ENCODE peak calls at places on chromosomes 16 and 17, in seven cellular contexts. One of them, this sample, is unnamed.

GRCh38 chr16:48495303-48495702 is 110.1 kb upstream of the SIAH1 start:
- DNase-seq in endothelial cell of umbilical vein: no peak
- DNase-seq in breast epithelium: no peak
- DNase-seq in GM23338: no peak
- DNase-seq in suprapubic skin: no peak
- DNase-seq in stomach: no peak
- DNase-seq in HCT116: no peak
- DNase-seq in this sample: no peak

GRCh38 chr17:74368341-74369152 is 1.2 kb downstream of the GPR142 start:
- DNase-seq in endothelial cell of umbilical vein: peak; percentile 44
- DNase-seq in breast epithelium: no peak
- DNase-seq in GM23338: peak; percentile 76
- DNase-seq in suprapubic skin: no peak
- DNase-seq in stomach: peak; percentile 82
- DNase-seq in HCT116: peak; percentile 67
- DNase-seq in this sample: peak; percentile 79

GRCh38 chr17:50865060-50865867 is 890 bp downstream of the TOB1 start:
- DNase-seq in endothelial cell of umbilical vein: peak; percentile 63
- DNase-seq in breast epithelium: no peak
- DNase-seq in GM23338: peak; percentile 68
- DNase-seq in suprapubic skin: peak; percentile 83
- DNase-seq in stomach: peak; percentile 64
- DNase-seq in HCT116: peak; percentile 34
- DNase-seq in this sample: peak; percentile 53

GRCh38 chr16:89897204-89897603 is 21.5 kb upstream of the MC1R start:
- DNase-seq in endothelial cell of umbilical vein: no peak
- DNase-seq in breast epithelium: no peak
- DNase-seq in GM23338: no peak
- DNase-seq in suprapubic skin: no peak
- DNase-seq in stomach: no peak
- DNase-seq in HCT116: no peak
- DNase-seq in this sample: no peak

GRCh38 chr17:41917192-41917591 is 1.6 kb downstream of the ACLY start:
- DNase-seq in endothelial cell of umbilical vein: peak; percentile 29
- DNase-seq in breast epithelium: no peak
- DNase-seq in GM23338: no peak
- DNase-seq in suprapubic skin: no peak
- DNase-seq in stomach: no peak
- DNase-seq in HCT116: no peak
- DNase-seq in this sample: no peak

GRCh38 chr17:74737299-74738050 is 419 bp downstream of the RAB37 start:
- DNase-seq in endothelial cell of umbilical vein: no peak
- DNase-seq in breast epithelium: no peak
- DNase-seq in GM23338: peak; percentile 92
- DNase-seq in suprapubic skin: no peak
- DNase-seq in stomach: no peak
- DNase-seq in HCT116: peak; percentile 59
- DNase-seq in this sample: peak; percentile 42

GRCh38 chr17:40320771-40321501 is 12.0 kb downstream of the RARA start:
- DNase-seq in endothelial cell of umbilical vein: no peak
- DNase-seq in breast epithelium: no peak
- DNase-seq in GM23338: no peak
- DNase-seq in suprapubic skin: peak; percentile 93
- DNase-seq in stomach: no peak
- DNase-seq in HCT116: no peak
- DNase-seq in this sample: peak; percentile 60

GRCh38 chr17:3542410-3543088 is 15.1 kb downstream of the TRPV3 start:
- DNase-seq in endothelial cell of umbilical vein: no peak
- DNase-seq in breast epithelium: no peak
- DNase-seq in GM23338: no peak
- DNase-seq in suprapubic skin: peak; percentile 45
- DNase-seq in stomach: no peak
- DNase-seq in HCT116: no peak
- DNase-seq in this sample: no peak

GRCh38 chr16:50203681-50204080 is 50.6 kb downstream of the TENT4B start:
- DNase-seq in endothelial cell of umbilical vein: no peak
- DNase-seq in breast epithelium: no peak
- DNase-seq in GM23338: no peak
- DNase-seq in suprapubic skin: no peak
- DNase-seq in stomach: no peak
- DNase-seq in HCT116: no peak
- DNase-seq in this sample: no peak

GRCh38 chr17:3381957-3382356 is 4.2 kb downstream of the OR3A2 start:
- DNase-seq in endothelial cell of umbilical vein: no peak
- DNase-seq in breast epithelium: no peak
- DNase-seq in GM23338: peak; percentile 15
- DNase-seq in suprapubic skin: no peak
- DNase-seq in stomach: no peak
- DNase-seq in HCT116: no peak
- DNase-seq in this sample: no peak

GRCh38 chr17:42141382-42141781 is 13.4 kb downstream of the RAB5C start:
- DNase-seq in endothelial cell of umbilical vein: no peak
- DNase-seq in breast epithelium: no peak
- DNase-seq in GM23338: no peak
- DNase-seq in suprapubic skin: no peak
- DNase-seq in stomach: no peak
- DNase-seq in HCT116: no peak
- DNase-seq in this sample: no peak

GRCh38 chr16:51968756-51969155 is 578.2 kb downstream of the TOX3 start:
- DNase-seq in endothelial cell of umbilical vein: no peak
- DNase-seq in breast epithelium: no peak
- DNase-seq in GM23338: no peak
- DNase-seq in suprapubic skin: no peak
- DNase-seq in stomach: no peak
- DNase-seq in HCT116: no peak
- DNase-seq in this sample: no peak

GRCh38 chr16:84703671-84704070 is 3.9 kb downstream of the USP10 start:
- DNase-seq in endothelial cell of umbilical vein: no peak
- DNase-seq in breast epithelium: no peak
- DNase-seq in GM23338: no peak
- DNase-seq in suprapubic skin: no peak
- DNase-seq in stomach: no peak
- DNase-seq in HCT116: no peak
- DNase-seq in this sample: no peak

GRCh38 chr17:64357191-64357981 is 33.3 kb downstream of the PECAM1 start:
- DNase-seq in endothelial cell of umbilical vein: peak; percentile 91
- DNase-seq in breast epithelium: no peak
- DNase-seq in GM23338: peak; percentile 50
- DNase-seq in suprapubic skin: peak; percentile 85
- DNase-seq in stomach: no peak
- DNase-seq in HCT116: no peak
- DNase-seq in this sample: peak; percentile 41

GRCh38 chr17:17935321-17936271 is 36.6 kb downstream of the TOM1L2 start:
- DNase-seq in endothelial cell of umbilical vein: no peak
- DNase-seq in breast epithelium: no peak
- DNase-seq in GM23338: no peak
- DNase-seq in suprapubic skin: peak; percentile 83
- DNase-seq in stomach: no peak
- DNase-seq in HCT116: no peak
- DNase-seq in this sample: peak; percentile 53

GRCh38 chr17:53948323-53948722 is 125.6 kb downstream of the KIF2B start:
- DNase-seq in endothelial cell of umbilical vein: no peak
- DNase-seq in breast epithelium: no peak
- DNase-seq in GM23338: no peak
- DNase-seq in suprapubic skin: no peak
- DNase-seq in stomach: no peak
- DNase-seq in HCT116: no peak
- DNase-seq in this sample: no peak

GRCh38 chr17:51078009-51078592 is 42.6 kb downstream of the SPAG9 start:
- DNase-seq in endothelial cell of umbilical vein: no peak
- DNase-seq in breast epithelium: no peak
- DNase-seq in GM23338: no peak
- DNase-seq in suprapubic skin: no peak
- DNase-seq in stomach: no peak
- DNase-seq in HCT116: no peak
- DNase-seq in this sample: no peak

GRCh38 chr17:50482516-50482915 is 3.9 kb downstream of the RSAD1 start:
- DNase-seq in endothelial cell of umbilical vein: peak; percentile 91
- DNase-seq in breast epithelium: peak; percentile 98
- DNase-seq in GM23338: peak; percentile 92
- DNase-seq in suprapubic skin: peak; percentile 97
- DNase-seq in stomach: peak; percentile 98
- DNase-seq in HCT116: peak; percentile 95
- DNase-seq in this sample: peak; percentile 94

GRCh38 chr17:41512789-41513547 is 5.7 kb downstream of the KRT15 start:
- DNase-seq in endothelial cell of umbilical vein: no peak
- DNase-seq in breast epithelium: no peak
- DNase-seq in GM23338: no peak
- DNase-seq in suprapubic skin: no peak
- DNase-seq in stomach: no peak
- DNase-seq in HCT116: no peak
- DNase-seq in this sample: no peak

GRCh38 chr17:66491213-66491612 is 188.8 kb downstream of the PRKCA start:
- DNase-seq in endothelial cell of umbilical vein: no peak
- DNase-seq in breast epithelium: no peak
- DNase-seq in GM23338: no peak
- DNase-seq in suprapubic skin: no peak
- DNase-seq in stomach: no peak
- DNase-seq in HCT116: no peak
- DNase-seq in this sample: no peak

GRCh38 chr16:46884513-46885293 is 541 bp downstream of the GPT2 start:
- DNase-seq in endothelial cell of umbilical vein: peak; percentile 31
- DNase-seq in breast epithelium: no peak
- DNase-seq in GM23338: no peak
- DNase-seq in suprapubic skin: no peak
- DNase-seq in stomach: no peak
- DNase-seq in HCT116: no peak
- DNase-seq in this sample: peak; percentile 28

GRCh38 chr16:11800385-11800718 is 3.3 kb upstream of the ZC3H7A start:
- DNase-seq in endothelial cell of umbilical vein: no peak
- DNase-seq in breast epithelium: no peak
- DNase-seq in GM23338: no peak
- DNase-seq in suprapubic skin: no peak
- DNase-seq in stomach: no peak
- DNase-seq in HCT116: no peak
- DNase-seq in this sample: no peak
- H3K4me3 ChIP-seq in endothelial cell of umbilical vein: no peak overlapping the region
- H3K4me3 ChIP-seq in breast epithelium: no peak overlapping the region
- H3K4me3 ChIP-seq in GM23338: no peak overlapping the region
- H3K4me3 ChIP-seq in suprapubic skin: no peak overlapping the region
- H3K4me3 ChIP-seq in stomach: no peak overlapping the region
- H3K4me3 ChIP-seq in HCT116: no peak overlapping the region
- H3K4me3 ChIP-seq in this sample: no peak overlapping the region

DNA sequence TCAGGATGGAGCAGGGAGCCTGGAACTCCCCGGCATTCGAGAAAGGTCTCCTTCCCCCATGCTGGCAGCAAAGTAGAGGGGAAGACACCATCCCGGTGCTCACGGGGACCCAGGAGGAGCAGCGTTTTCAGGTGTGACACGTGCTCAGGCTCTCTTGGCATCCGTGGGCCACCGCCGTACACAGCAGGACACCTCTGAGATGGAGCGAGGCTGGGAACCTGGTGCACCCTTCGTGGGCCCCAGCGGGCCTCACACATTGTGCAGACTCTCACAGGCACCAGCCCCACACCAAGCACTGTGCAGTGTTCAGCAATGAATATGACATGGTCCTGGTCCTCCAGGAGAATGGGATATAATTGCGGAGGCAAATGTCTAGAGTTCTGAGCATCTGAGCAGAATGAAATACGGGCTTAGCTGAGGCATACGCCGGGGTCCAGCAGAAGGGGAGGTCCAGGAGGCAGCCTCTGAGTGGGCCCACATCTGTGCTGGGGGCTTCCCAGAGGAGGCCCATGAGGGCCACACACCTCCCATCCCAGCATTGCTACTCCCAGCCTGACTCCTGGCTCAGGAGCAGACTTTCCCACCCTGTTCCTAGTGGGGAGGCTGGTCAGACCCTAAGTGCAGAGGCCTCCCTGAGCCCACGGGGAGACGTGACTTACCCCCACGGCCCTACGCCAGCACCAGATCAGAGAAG is 72.6 kb downstream of the ABR start:
- DNase-seq in endothelial cell of umbilical vein: no peak
- DNase-seq in breast epithelium: no peak
- DNase-seq in GM23338: no peak
- DNase-seq in suprapubic skin: no peak
- DNase-seq in stomach: no peak
- DNase-seq in HCT116: no peak
- DNase-seq in this sample: no peak
- TF ChIP-seq POLR2AphosphoS5 in endothelial cell of umbilical vein: no peak
- TF ChIP-seq POLR2AphosphoS5 in breast epithelium: no peak
- TF ChIP-seq POLR2AphosphoS5 in GM23338: no peak
- TF ChIP-seq POLR2AphosphoS5 in suprapubic skin: no peak
- TF ChIP-seq POLR2AphosphoS5 in stomach: no peak
- TF ChIP-seq POLR2AphosphoS5 in HCT116: no peak
- TF ChIP-seq POLR2AphosphoS5 in this sample: no peak

GRCh38 chr17:80031691-80032480 is 3.8 kb downstream of the TBC1D16 start:
- DNase-seq in endothelial cell of umbilical vein: no peak
- DNase-seq in breast epithelium: no peak
- DNase-seq in GM23338: no peak
- DNase-seq in suprapubic skin: no peak
- DNase-seq in stomach: no peak
- DNase-seq in HCT116: no peak
- DNase-seq in this sample: no peak
- H3K4me3 ChIP-seq in endothelial cell of umbilical vein: no peak overlapping the region
- H3K4me3 ChIP-seq in breast epithelium: no peak overlapping the region
- H3K4me3 ChIP-seq in GM23338: no peak overlapping the region
- H3K4me3 ChIP-seq in suprapubic skin: no peak overlapping the region
- H3K4me3 ChIP-seq in stomach: no peak overlapping the region
- H3K4me3 ChIP-seq in HCT116: no peak overlapping the region
- H3K4me3 ChIP-seq in this sample: no peak overlapping the region

GRCh38 chr17:16820979-16821543 is 131.0 kb downstream of the CCDC144A start:
- DNase-seq in endothelial cell of umbilical vein: no peak
- DNase-seq in breast epithelium: no peak
- DNase-seq in GM23338: no peak
- DNase-seq in suprapubic skin: no peak
- DNase-seq in stomach: no peak
- DNase-seq in HCT116: no peak
- DNase-seq in this sample: no peak
- TF ChIP-seq POLR2AphosphoS5 in endothelial cell of umbilical vein: no peak
- TF ChIP-seq POLR2AphosphoS5 in breast epithelium: no peak
- TF ChIP-seq POLR2AphosphoS5 in GM23338: no peak
- TF ChIP-seq POLR2AphosphoS5 in suprapubic skin: no peak
- TF ChIP-seq POLR2AphosphoS5 in stomach: no peak
- TF ChIP-seq POLR2AphosphoS5 in HCT116: no peak
- TF ChIP-seq POLR2AphosphoS5 in this sample: no peak

GRCh38 chr17:37068266-37068665 is 119.5 kb downstream of the AATF start:
- DNase-seq in endothelial cell of umbilical vein: no peak
- DNase-seq in breast epithelium: no peak
- DNase-seq in GM23338: no peak
- DNase-seq in suprapubic skin: peak; percentile 20
- DNase-seq in stomach: peak; percentile 35
- DNase-seq in HCT116: no peak
- DNase-seq in this sample: no peak
- H3K4me3 ChIP-seq in endothelial cell of umbilical vein: no peak overlapping the region
- H3K4me3 ChIP-seq in breast epithelium: no peak overlapping the region
- H3K4me3 ChIP-seq in GM23338: no peak overlapping the region
- H3K4me3 ChIP-seq in suprapubic skin: no peak overlapping the region
- H3K4me3 ChIP-seq in stomach: peak overlapping the region; percentile 5
- H3K4me3 ChIP-seq in HCT116: no peak overlapping the region
- H3K4me3 ChIP-seq in this sample: no peak overlapping the region

This sample was measured in transverse colon.